ENCODE peak calls at places on chromosome 1, in four cellular contexts. N is stimulated activated CD8-positive, alpha-beta memory T cell treated with anti-CD3 and anti-CD28 coated beads, Interleukin-4, amount 100 ng/mL, for 4 hours; R is stimulated activated naive CD4-positive, alpha-beta T cell; G is amniotic epithelial cell. O is an unnamed sample.

GRCh38 chr1:201085902-201086735 is 26.1 kb downstream of the CACNA1S start:
- DNase-seq in N (no peak), R (no peak), G (peak), O (peak)

GRCh38 chr1:21020151-21020550 is 156.5 kb downstream of the EIF4G3 start:
- DNase-seq in N (no peak), R (no peak), G (peak), O (peak)

GRCh38 chr1:171655215-171656116 is 3.0 kb upstream of the MYOC start:
- DNase-seq in N (peak), R (no peak), G (peak), O (peak)

GRCh38 chr1:222665964-222666363 is 46.3 kb downstream of the AIDA start:
- DNase-seq in N (no peak), R (no peak), G (peak), O (peak)

GRCh38 chr1:199297174-199297573 is 658.3 kb downstream of the PTPRC start:
- DNase-seq in N (no peak), R (no peak), G (peak), O (peak)

GRCh38 chr1:245603311-245603865 is 448.6 kb downstream of the KIF26B start:
- DNase-seq in N (no peak), R (no peak), G (no peak), O (no peak)

GRCh38 chr1:221565718-221566117 is 176.2 kb downstream of the DUSP10 start:
- DNase-seq in N (no peak), R (no peak), G (no peak), O (no peak)

GRCh38 chr1:84939151-84939550 is 46.1 kb upstream of the LPAR3 start:
- DNase-seq in N (no peak), R (no peak), G (no peak), O (peak)

GRCh38 chr1:13764933-13765332 is 64.9 kb downstream of the PRDM2 start:
- DNase-seq in N (no peak), R (no peak), G (no peak), O (no peak)

GRCh38 chr1:219460561-219461511 is 152.1 kb downstream of the ZC3H11B start:
- DNase-seq in N (no peak), R (no peak), G (no peak), O (peak)

GRCh38 chr1:165895451-165895871 is 68.0 kb downstream of the UCK2 start:
- DNase-seq in N (no peak), R (no peak), G (peak), O (peak)

GRCh38 chr1:222582099-222582774 is 7.5 kb downstream of the TAF1A start:
- DNase-seq in N (no peak), R (no peak), G (peak), O (peak)

GRCh38 chr1:240965581-240966091 is 353.7 kb upstream of the GREM2 start:
- DNase-seq in N (no peak), R (no peak), G (peak), O (no peak)

GRCh38 chr1:68528243-68528642 is 31.4 kb upstream of the DEPDC1 start:
- DNase-seq in N (no peak), R (no peak), G (no peak), O (no peak)

GRCh38 chr1:169933999-169934725 is 40.5 kb upstream of the SCYL3 start:
- DNase-seq in N (no peak), R (no peak), G (no peak), O (peak)

GRCh38 chr1:51946300-51946699 is 44.2 kb downstream of the RAB3B start:
- DNase-seq in N (no peak), R (no peak), G (no peak), O (peak)

O was measured in iris pigment epithelial cell.